ENCODE peak calls at places on chromosomes 13 and 19, in four cellular contexts. One of them, this sample, is unnamed.

GRCh38 chr13:45490068-45490467 is 25.3 kb downstream of the COG3 start:
- DNase-seq in AG09309: no peak
- DNase-seq in stimulated activated naive CD4-positive, alpha-beta T cell: peak
- DNase-seq in substantia nigra: no peak
- DNase-seq in this sample: no peak

GRCh38 chr13:111177803-111178389 is 62.8 kb downstream of the ARHGEF7 start:
- DNase-seq in AG09309: no peak
- DNase-seq in stimulated activated naive CD4-positive, alpha-beta T cell: no peak
- DNase-seq in substantia nigra: no peak
- DNase-seq in this sample: no peak

GRCh38 chr19:17948967-17949930 is 16.4 kb downstream of the CCDC124 start:
- DNase-seq in stimulated activated naive CD4-positive, alpha-beta T cell: no peak
- DNase-seq in substantia nigra: no peak
- DNase-seq in AG09309: no peak
- DNase-seq in this sample: no peak

GRCh38 chr13:97417698-97418097 is 16.3 kb upstream of the RAP2A start:
- DNase-seq in AG09309: no peak
- DNase-seq in stimulated activated naive CD4-positive, alpha-beta T cell: no peak
- DNase-seq in substantia nigra: no peak
- DNase-seq in this sample: no peak

GRCh38 chr19:13906525-13906904 is 514 bp downstream of the CC2D1A start:
- DNase-seq in stimulated activated naive CD4-positive, alpha-beta T cell: no peak
- DNase-seq in substantia nigra: no peak
- DNase-seq in AG09309: no peak
- DNase-seq in this sample: no peak

GRCh38 chr13:100363351-100363750 is 225.2 kb downstream of the GGACT start:
- DNase-seq in AG09309: peak
- DNase-seq in stimulated activated naive CD4-positive, alpha-beta T cell: no peak
- DNase-seq in substantia nigra: no peak
- DNase-seq in this sample: no peak

GRCh38 chr19:10145031-10145430 is 25.3 kb upstream of the EIF3G start:
- DNase-seq in substantia nigra: no peak
- DNase-seq in AG09309: no peak
- DNase-seq in stimulated activated naive CD4-positive, alpha-beta T cell: no peak
- DNase-seq in this sample: no peak

GRCh38 chr19:4633140-4633967 is 6.0 kb upstream of the TNFAIP8L1 start:
- DNase-seq in AG09309: no peak
- DNase-seq in stimulated activated naive CD4-positive, alpha-beta T cell: peak
- DNase-seq in substantia nigra: no peak
- DNase-seq in this sample: peak

GRCh38 chr19:39746836-39747529 is 9.2 kb upstream of the CLC start:
- DNase-seq in AG09309: no peak
- DNase-seq in substantia nigra: no peak
- DNase-seq in stimulated activated naive CD4-positive, alpha-beta T cell: no peak
- DNase-seq in this sample: no peak

GRCh38 chr19:10271543-10272086 is 695 bp downstream of the ICAM1 start:
- DNase-seq in stimulated activated naive CD4-positive, alpha-beta T cell: peak
- DNase-seq in substantia nigra: no peak
- DNase-seq in AG09309: no peak
- DNase-seq in this sample: no peak

GRCh38 chr19:45952691-45953505 is 20.8 kb downstream of the NOVA2 start:
- DNase-seq in AG09309: no peak
- DNase-seq in substantia nigra: no peak
- DNase-seq in stimulated activated naive CD4-positive, alpha-beta T cell: peak
- DNase-seq in this sample: no peak

GRCh38 chr13:31980842-31981241 is 50.7 kb upstream of the FRY start:
- DNase-seq in substantia nigra: no peak
- DNase-seq in stimulated activated naive CD4-positive, alpha-beta T cell: no peak
- DNase-seq in AG09309: no peak
- DNase-seq in this sample: no peak

GRCh38 chr13:80173224-80173623 is 167.7 kb downstream of the SPRY2 start:
- DNase-seq in substantia nigra: no peak
- DNase-seq in AG09309: no peak
- DNase-seq in stimulated activated naive CD4-positive, alpha-beta T cell: no peak
- DNase-seq in this sample: peak

GRCh38 chr19:55494172-55494761 is 6.0 kb downstream of the SSC5D start:
- DNase-seq in stimulated activated naive CD4-positive, alpha-beta T cell: no peak
- DNase-seq in substantia nigra: no peak
- DNase-seq in AG09309: no peak
- DNase-seq in this sample: no peak

GRCh38 chr13:113137656-113138292 is 15.2 kb downstream of the F10 start:
- DNase-seq in AG09309: no peak
- DNase-seq in substantia nigra: no peak
- DNase-seq in stimulated activated naive CD4-positive, alpha-beta T cell: no peak
- DNase-seq in this sample: no peak

GRCh38 chr19:29401712-29402421 is 123.9 kb upstream of the VSTM2B start:
- DNase-seq in AG09309: no peak
- DNase-seq in stimulated activated naive CD4-positive, alpha-beta T cell: no peak
- DNase-seq in substantia nigra: no peak
- DNase-seq in this sample: no peak

GRCh38 chr19:16197188-16197621 is 506 bp upstream of the AP1M1 start:
- DNase-seq in AG09309: peak
- DNase-seq in stimulated activated naive CD4-positive, alpha-beta T cell: no peak
- DNase-seq in substantia nigra: no peak
- DNase-seq in this sample: no peak

GRCh38 chr13:76293751-76294150 is 592.5 kb downstream of the KCTD12 start:
- DNase-seq in AG09309: no peak
- DNase-seq in stimulated activated naive CD4-positive, alpha-beta T cell: no peak
- DNase-seq in substantia nigra: no peak
- DNase-seq in this sample: no peak